ENCODE peak calls at places on chromosome 12, in four cellular contexts. I, T, X and J are unnamed samples.

GRCh38 chr12:54034784-54035310 is 2.0 kb downstream of the HOXC5 start:
- DNase-seq in I (no peak), T (no peak), X (no peak), J (no peak)

GRCh38 chr12:19299765-19300164 is 139.5 kb upstream of the AEBP2 start:
- DNase-seq in I (no peak), T (no peak), X (no peak), J (no peak)

GRCh38 chr12:116804051-116804450 is 65.9 kb downstream of the RNFT2 start:
- DNase-seq in I (no peak), T (no peak), X (no peak), J (no peak)

GRCh38 chr12:108312885-108313203 is 26.3 kb downstream of the CMKLR1 start:
- DNase-seq in I (no peak), T (peak), X (no peak), J (no peak)

GRCh38 chr12:16168078-16168477 is 109.4 kb downstream of the SLC15A5 start:
- DNase-seq in I (no peak), T (no peak), X (no peak), J (no peak)

GRCh38 chr12:127767631-127768030 is 499.3 kb upstream of the TMEM132C start:
- DNase-seq in I (no peak), T (no peak), X (no peak), J (no peak)

GRCh38 chr12:75944905-75945412 is 86.6 kb downstream of the PHLDA1 start:
- DNase-seq in I (no peak), T (no peak), X (no peak), J (no peak)

GRCh38 chr12:84355561-84355960 is 557.0 kb downstream of the SLC6A15 start:
- DNase-seq in I (no peak), T (no peak), X (no peak), J (no peak)

GRCh38 chr12:94277426-94278000 is 129.1 kb downstream of the PLXNC1 start:
- DNase-seq in I (no peak), T (peak), X (no peak), J (no peak)

GRCh38 chr12:10191865-10192264 is 13.0 kb downstream of the TMEM52B start:
- DNase-seq in I (no peak), T (no peak), X (no peak), J (no peak)

GRCh38 chr12:67661311-67662011 is 12.9 kb downstream of the DYRK2 start:
- DNase-seq in I (no peak), T (no peak), X (no peak), J (no peak)

GRCh38 chr12:113130457-113131135 is 5.0 kb downstream of the RASAL1 start:
- DNase-seq in I (no peak), T (peak), X (no peak), J (peak)

GRCh38 chr12:107399061-107399460 is 286.5 kb upstream of the PWP1 start:
- DNase-seq in I (no peak), T (no peak), X (no peak), J (no peak)

GRCh38 chr12:1760566-1761382 is 59.6 kb upstream of the LRTM2 start:
- DNase-seq in I (no peak), T (peak), X (peak), J (no peak)

GRCh38 chr12:58803893-58804292 is 116.4 kb downstream of the LRIG3 start:
- DNase-seq in I (no peak), T (no peak), X (no peak), J (no peak)
- TF ChIP-seq ELF4 in I (no peak), T (no peak), X (no peak), J (no peak)

GRCh38 chr12:6253278-6253677 is 53.1 kb downstream of the CD9 start:
- DNase-seq in I (no peak), T (no peak), X (peak), J (no peak)

GRCh38 chr12:6250343-6250742 is 50.1 kb downstream of the CD9 start:
- DNase-seq in I (no peak), T (no peak), X (no peak), J (no peak)

GRCh38 chr12:6254491-6254890 is 54.3 kb downstream of the CD9 start:
- DNase-seq in I (no peak), T (no peak), X (no peak), J (no peak)

DNA sequence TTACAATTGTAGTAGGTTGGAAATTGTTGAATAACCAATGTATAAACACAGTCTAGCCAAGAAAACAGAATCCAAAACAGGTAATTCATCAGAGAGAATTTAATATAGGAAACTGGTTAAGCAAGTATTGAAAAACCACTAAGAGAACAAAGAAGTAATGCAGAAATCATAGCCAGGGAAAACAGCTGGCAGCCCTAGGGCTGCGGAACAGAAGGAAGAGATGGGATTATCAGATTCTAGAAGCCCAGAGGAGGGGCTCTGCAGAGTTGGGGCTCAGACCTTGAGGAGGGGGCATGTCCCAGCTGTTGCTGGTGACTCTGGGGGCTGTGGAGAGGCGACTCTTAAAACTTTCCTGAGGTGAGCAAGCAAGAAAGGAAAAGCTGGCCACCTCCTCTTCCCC is 49.4 kb downstream of the CD9 start:
- DNase-seq in I (no peak), T (no peak), X (no peak), J (no peak)
- TF ChIP-seq ELF4 in I (no peak), T (no peak), X (no peak), J (no peak)

DNA sequence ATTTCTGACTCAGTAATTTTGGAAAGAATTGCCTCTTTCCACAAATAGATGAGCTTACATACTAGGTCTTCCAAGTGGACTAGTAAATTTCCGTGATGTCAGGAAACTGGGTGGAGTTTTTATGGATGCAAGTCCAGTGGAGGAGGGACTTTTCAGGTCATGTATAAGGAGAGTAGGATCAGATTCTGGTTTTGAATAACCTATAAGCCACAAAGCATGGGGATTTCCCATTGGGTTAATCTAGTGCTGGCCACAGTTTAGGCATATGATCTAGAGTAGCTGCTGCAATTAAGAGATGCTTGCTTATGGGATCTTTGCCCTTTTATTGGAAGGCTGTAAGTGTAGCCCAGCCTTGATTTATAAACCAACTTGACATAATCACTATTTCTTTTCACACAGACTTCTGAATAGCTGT is 33.8 kb downstream of the STK38L start:
- DNase-seq in I (peak), T (peak), X (no peak), J (no peak)
- TF ChIP-seq ELF4 in I (no peak), T (no peak), X (no peak), J (no peak)

GRCh38 chr12:51242896-51243295 is 4.3 kb downstream of the DAZAP2 start:
- DNase-seq in I (no peak), T (no peak), X (no peak), J (no peak)

GRCh38 chr12:51240971-51241370 is 2.3 kb downstream of the DAZAP2 start:
- DNase-seq in I (no peak), T (no peak), X (no peak), J (no peak)

GRCh38 chr12:51238510-51239334 is at the start of gene DAZAP2:
- DNase-seq in I (peak), T (peak), X (peak), J (peak)

GRCh38 chr12:51244269-51244668 is 5.6 kb downstream of the DAZAP2 start:
- DNase-seq in I (no peak), T (no peak), X (no peak), J (no peak)

DNA sequence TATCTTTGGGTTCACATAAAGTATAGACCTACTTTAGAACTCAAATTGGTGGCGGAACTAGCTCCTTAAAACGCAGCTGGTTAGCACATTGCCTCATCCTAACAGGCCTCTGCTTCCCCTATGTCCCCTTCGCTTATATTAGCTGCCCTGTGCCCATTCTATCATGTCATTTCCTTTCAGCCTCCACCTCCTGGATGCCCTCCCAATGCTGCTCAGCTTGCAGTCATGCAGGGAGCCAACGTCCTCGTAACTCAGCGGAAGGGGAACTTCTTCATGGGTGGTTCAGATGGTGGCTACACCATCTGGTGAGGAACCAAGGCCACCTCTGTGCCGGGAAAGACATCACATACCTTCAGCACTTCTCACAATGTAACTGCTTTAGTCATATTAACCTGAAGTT is 3.5 kb downstream of the DAZAP2 start:
- DNase-seq in I (no peak), T (no peak), X (no peak), J (no peak)
- TF ChIP-seq ELF4 in I (no peak), T (no peak), X (no peak), J (no peak)

GRCh38 chr12:66269142-66269541 is 33.2 kb upstream of the HELB start:
- DNase-seq in I (no peak), T (no peak), X (no peak), J (no peak)
- TF ChIP-seq ELF4 in I (no peak), T (no peak), X (no peak), J (no peak)

GRCh38 chr12:32995623-32996022 is 99.0 kb upstream of the PKP2 start:
- DNase-seq in I (no peak), T (no peak), X (no peak), J (no peak)

GRCh38 chr12:32997471-32997870 is 100.9 kb upstream of the PKP2 start:
- DNase-seq in I (no peak), T (no peak), X (no peak), J (peak)

GRCh38 chr12:33000016-33000415 is 103.4 kb upstream of the PKP2 start:
- DNase-seq in I (no peak), T (no peak), X (no peak), J (no peak)
- TF ChIP-seq ELF4 in I (no peak), T (no peak), X (no peak), J (no peak)

DNA sequence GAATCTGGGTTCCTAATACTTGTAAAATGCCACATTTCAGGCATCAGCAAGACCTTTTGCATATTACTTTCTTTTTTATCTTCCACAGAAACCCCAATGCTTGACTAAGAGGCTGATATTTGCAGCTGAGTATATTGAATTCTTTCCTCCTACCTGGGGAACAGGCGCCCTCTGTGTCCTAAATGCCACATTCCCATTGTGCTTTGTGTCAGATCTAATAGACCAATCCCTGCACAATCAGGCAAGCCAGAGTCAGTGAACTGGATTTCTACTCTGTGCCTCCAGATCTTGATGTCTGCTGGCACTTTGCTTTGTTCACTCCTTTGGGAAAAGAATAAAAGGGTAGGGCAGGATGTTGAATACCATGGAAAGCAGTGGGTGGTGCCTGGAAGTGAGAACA is 22.4 kb upstream of the TAS2R42 start:
- DNase-seq in I (no peak), T (peak), X (no peak), J (peak)
- TF ChIP-seq ELF4 in I (no peak), T (no peak), X (no peak), J (no peak)

GRCh38 chr12:26750531-26751171 is 82.3 kb downstream of the ITPR2 start:
- DNase-seq in I (no peak), T (no peak), X (no peak), J (no peak)
- TF ChIP-seq ELF4 in I (no peak), T (no peak), X (no peak), J (no peak)

DNA sequence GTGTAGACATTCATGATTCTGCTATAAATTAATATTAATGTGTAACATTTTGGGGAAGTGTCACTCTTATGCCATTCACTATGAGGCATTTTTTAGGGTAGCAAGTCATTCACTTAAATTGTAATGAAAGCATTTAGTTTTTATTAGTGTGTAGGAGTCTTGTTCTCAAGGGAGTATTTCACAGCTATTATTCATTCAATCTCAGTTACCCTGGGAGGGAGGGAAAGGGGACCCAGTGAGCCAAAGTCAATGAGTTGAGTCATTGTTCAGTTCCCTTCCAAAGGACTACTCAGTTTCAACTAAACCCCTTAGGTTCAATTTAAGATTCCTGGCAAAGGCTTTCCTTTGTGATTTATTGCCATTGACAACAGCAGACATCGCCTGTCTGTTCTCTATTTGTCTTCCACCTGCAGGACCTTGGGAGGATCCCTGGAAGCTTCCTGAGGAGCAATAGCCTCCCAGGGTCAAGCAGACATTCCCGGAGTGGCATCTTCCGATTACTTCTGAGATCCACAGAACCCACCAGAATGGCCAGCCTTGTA is 29.3 kb upstream of the RASSF8 start:
- DNase-seq in I (no peak), T (no peak), X (no peak), J (no peak)
- TF ChIP-seq ELF4 in I (no peak), T (no peak), X (no peak), J (no peak)